ENCODE peak calls at places on chromosome 2, in seven cellular contexts. A, L, O, G, S, D and W are unnamed samples.

GRCh38 chr2:26619649-26620605 is 21.2 kb downstream of the CIB4 start:
- DNase-seq in A (no peak), L (no peak), O (no peak), G (no peak), S (no peak), D (no peak), W (no peak)

GRCh38 chr2:164114937-164115336 is 379.1 kb upstream of the FIGN start:
- DNase-seq in A (no peak), L (no peak), O (no peak), G (no peak), S (no peak), D (no peak), W (no peak)

GRCh38 chr2:30194421-30194820 is 36.9 kb upstream of the LBH start:
- DNase-seq in A (no peak), L (no peak), O (no peak), G (no peak), S (no peak), D (no peak), W (no peak)

GRCh38 chr2:85215074-85216050 is 82.2 kb downstream of the TCF7L1 start:
- DNase-seq in A (no peak), L (no peak), O (peak), G (no peak), S (no peak), D (no peak), W (peak)

GRCh38 chr2:59232394-59233165 is 991.5 kb upstream of the FANCL start:
- DNase-seq in A (no peak), L (no peak), O (no peak), G (no peak), S (no peak), D (no peak), W (no peak)

GRCh38 chr2:24015562-24016375 is 5.9 kb downstream of the MFSD2B start:
- DNase-seq in A (no peak), L (no peak), O (peak), G (no peak), S (no peak), D (no peak), W (no peak)

GRCh38 chr2:58640042-58640441 is 398.9 kb upstream of the FANCL start:
- DNase-seq in A (no peak), L (no peak), O (no peak), G (no peak), S (no peak), D (no peak), W (no peak)

GRCh38 chr2:33144243-33144642 is 197.5 kb downstream of the LTBP1 start:
- DNase-seq in A (no peak), L (no peak), O (no peak), G (no peak), S (no peak), D (no peak), W (no peak)

GRCh38 chr2:241179894-241180293 is 8.6 kb upstream of the ANO7 start:
- DNase-seq in A (peak), L (no peak), O (no peak), G (peak), S (no peak), D (no peak), W (no peak)

GRCh38 chr2:239671471-239671870 is 270.7 kb upstream of the HDAC4 start:
- DNase-seq in A (no peak), L (no peak), O (no peak), G (no peak), S (no peak), D (no peak), W (no peak)

GRCh38 chr2:57740905-57741304 is 305.7 kb upstream of the VRK2 start:
- DNase-seq in A (no peak), L (no peak), O (no peak), G (no peak), S (no peak), D (no peak), W (no peak)

GRCh38 chr2:221455214-221455613 is 116.9 kb downstream of the EPHA4 start:
- DNase-seq in A (no peak), L (no peak), O (no peak), G (no peak), S (no peak), D (no peak), W (no peak)

GRCh38 chr2:191678437-191679110 is 638 bp downstream of the NABP1 start:
- DNase-seq in A (peak), L (no peak), O (no peak), G (peak), S (peak), D (peak), W (no peak)

GRCh38 chr2:215391531-215391930 is 44.3 kb downstream of the FN1 start:
- DNase-seq in A (no peak), L (no peak), O (no peak), G (no peak), S (no peak), D (no peak), W (no peak)

GRCh38 chr2:68157002-68157401 is 686 bp upstream of the PNO1 start:
- DNase-seq in A (no peak), L (no peak), O (no peak), G (peak), S (peak), D (no peak), W (peak)

GRCh38 chr2:207337234-207338219 is 171.8 kb upstream of the KLF7 start:
- DNase-seq in A (peak), L (no peak), O (peak), G (no peak), S (no peak), D (no peak), W (peak)

GRCh38 chr2:24972315-24972958 is 682 bp upstream of the DNAJC27 start:
- DNase-seq in A (peak), L (peak), O (no peak), G (peak), S (no peak), D (no peak), W (no peak)

GRCh38 chr2:37585295-37585908 is 86.0 kb downstream of the CDC42EP3 start:
- DNase-seq in A (peak), L (no peak), O (no peak), G (no peak), S (no peak), D (no peak), W (no peak)

GRCh38 chr2:8219631-8220393 is 462.0 kb upstream of the ID2 start:
- DNase-seq in A (no peak), L (no peak), O (no peak), G (peak), S (no peak), D (no peak), W (no peak)

GRCh38 chr2:168825149-168825548 is 22.7 kb downstream of the NOSTRIN start:
- DNase-seq in A (no peak), L (no peak), O (no peak), G (no peak), S (no peak), D (no peak), W (no peak)